ENCODE peak calls at places on chromosomes 1 and 21, in ten cellular contexts. One of them, this sample, is unnamed.

GRCh38 chr1:173258484-173259264 is 51.5 kb upstream of the TNFSF4 start:
- DNase-seq in OCI-LY7: no peak
- DNase-seq in lower leg skin: no peak
- DNase-seq in left ventricle myocardium inferior: no peak
- DNase-seq in Peyer's patch: no peak
- DNase-seq in kidney epithelial cell: no peak
- DNase-seq in mucosa of descending colon: no peak
- DNase-seq in cardiac fibroblast: no peak
- DNase-seq in AG04450: no peak
- DNase-seq in NB4: no peak
- DNase-seq in this sample: no peak

GRCh38 chr1:243475966-243476365 is 220.1 kb downstream of the SDCCAG8 start:
- DNase-seq in OCI-LY7: no peak
- DNase-seq in lower leg skin: no peak
- DNase-seq in left ventricle myocardium inferior: no peak
- DNase-seq in Peyer's patch: no peak
- DNase-seq in kidney epithelial cell: no peak
- DNase-seq in mucosa of descending colon: no peak
- DNase-seq in cardiac fibroblast: peak
- DNase-seq in AG04450: no peak
- DNase-seq in NB4: peak
- DNase-seq in this sample: no peak

GRCh38 chr1:204652556-204652955 is 33.0 kb downstream of the LRRN2 start:
- DNase-seq in OCI-LY7: no peak
- DNase-seq in lower leg skin: no peak
- DNase-seq in left ventricle myocardium inferior: no peak
- DNase-seq in Peyer's patch: no peak
- DNase-seq in kidney epithelial cell: no peak
- DNase-seq in mucosa of descending colon: peak
- DNase-seq in cardiac fibroblast: no peak
- DNase-seq in AG04450: no peak
- DNase-seq in NB4: no peak
- DNase-seq in this sample: no peak

GRCh38 chr1:41891403-41891896 is 27.3 kb downstream of the HIVEP3 start:
- DNase-seq in OCI-LY7: peak
- DNase-seq in lower leg skin: no peak
- DNase-seq in left ventricle myocardium inferior: no peak
- DNase-seq in Peyer's patch: peak
- DNase-seq in kidney epithelial cell: no peak
- DNase-seq in mucosa of descending colon: peak
- DNase-seq in cardiac fibroblast: peak
- DNase-seq in AG04450: no peak
- DNase-seq in NB4: peak
- DNase-seq in this sample: peak

GRCh38 chr1:11730429-11730861 is 5.5 kb upstream of the AGTRAP start:
- DNase-seq in OCI-LY7: peak
- DNase-seq in lower leg skin: no peak
- DNase-seq in left ventricle myocardium inferior: no peak
- DNase-seq in Peyer's patch: peak
- DNase-seq in kidney epithelial cell: no peak
- DNase-seq in mucosa of descending colon: no peak
- DNase-seq in cardiac fibroblast: peak
- DNase-seq in AG04450: no peak
- DNase-seq in NB4: peak
- DNase-seq in this sample: peak

GRCh38 chr1:246733706-246734105 is 9.5 kb downstream of the SCCPDH start:
- DNase-seq in OCI-LY7: no peak
- DNase-seq in lower leg skin: no peak
- DNase-seq in left ventricle myocardium inferior: no peak
- DNase-seq in Peyer's patch: no peak
- DNase-seq in kidney epithelial cell: no peak
- DNase-seq in mucosa of descending colon: no peak
- DNase-seq in cardiac fibroblast: no peak
- DNase-seq in AG04450: no peak
- DNase-seq in NB4: no peak
- DNase-seq in this sample: no peak

GRCh38 chr1:39395357-39395831 is 96.0 kb upstream of the BMP8A start:
- DNase-seq in OCI-LY7: peak
- DNase-seq in lower leg skin: no peak
- DNase-seq in left ventricle myocardium inferior: no peak
- DNase-seq in Peyer's patch: no peak
- DNase-seq in kidney epithelial cell: peak
- DNase-seq in mucosa of descending colon: no peak
- DNase-seq in cardiac fibroblast: peak
- DNase-seq in AG04450: peak
- DNase-seq in NB4: peak
- DNase-seq in this sample: no peak

GRCh38 chr1:109158433-109158832 is 44.5 kb downstream of the ELAPOR1 start:
- DNase-seq in OCI-LY7: no peak
- DNase-seq in lower leg skin: no peak
- DNase-seq in left ventricle myocardium inferior: no peak
- DNase-seq in Peyer's patch: no peak
- DNase-seq in kidney epithelial cell: no peak
- DNase-seq in mucosa of descending colon: no peak
- DNase-seq in cardiac fibroblast: no peak
- DNase-seq in AG04450: no peak
- DNase-seq in NB4: no peak
- DNase-seq in this sample: no peak

DNA sequence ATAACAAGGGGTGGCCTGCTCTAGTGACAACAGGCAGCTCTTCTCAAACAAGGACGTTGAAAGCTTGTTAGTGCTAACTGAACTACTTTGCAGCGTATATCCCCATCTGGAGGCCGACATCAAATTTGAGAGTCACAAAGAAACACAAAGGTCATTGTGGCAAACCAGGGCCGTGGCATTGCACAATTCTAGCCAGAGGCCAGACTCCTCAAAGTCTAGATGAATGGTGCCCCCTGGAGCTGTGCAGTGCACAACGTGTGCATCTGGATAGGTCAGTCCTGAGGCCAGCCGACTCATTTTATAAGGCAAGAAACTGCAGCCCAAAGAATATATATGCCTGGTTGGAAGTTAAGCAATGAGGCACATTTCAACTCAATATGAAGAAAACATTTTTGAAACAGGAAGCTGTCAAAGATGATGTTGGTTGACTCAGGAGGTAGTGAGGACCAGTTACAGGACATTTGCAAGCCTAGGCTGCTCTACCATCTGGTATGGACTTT is 459.3 kb upstream of the RUNX1 start:
- DNase-seq in OCI-LY7: peak
- DNase-seq in lower leg skin: no peak
- DNase-seq in left ventricle myocardium inferior: peak
- DNase-seq in Peyer's patch: no peak
- DNase-seq in kidney epithelial cell: no peak
- DNase-seq in mucosa of descending colon: peak
- DNase-seq in cardiac fibroblast: peak
- DNase-seq in AG04450: peak
- DNase-seq in NB4: peak
- DNase-seq in this sample: peak
- TF ChIP-seq CTCF in OCI-LY7: peak
- TF ChIP-seq CTCF in lower leg skin: no peak
- TF ChIP-seq CTCF in left ventricle myocardium inferior: peak
- TF ChIP-seq CTCF in Peyer's patch: peak
- TF ChIP-seq CTCF in kidney epithelial cell: peak
- TF ChIP-seq CTCF in mucosa of descending colon: no peak
- TF ChIP-seq CTCF in cardiac fibroblast: peak
- TF ChIP-seq CTCF in AG04450: peak
- TF ChIP-seq CTCF in NB4: peak
- TF ChIP-seq CTCF in this sample: no peak

GRCh38 chr1:167491586-167492408 is 26.5 kb downstream of the CD247 start:
- DNase-seq in OCI-LY7: no peak
- DNase-seq in lower leg skin: peak
- DNase-seq in left ventricle myocardium inferior: no peak
- DNase-seq in Peyer's patch: peak
- DNase-seq in kidney epithelial cell: no peak
- DNase-seq in mucosa of descending colon: no peak
- DNase-seq in cardiac fibroblast: no peak
- DNase-seq in AG04450: no peak
- DNase-seq in NB4: peak
- DNase-seq in this sample: no peak

GRCh38 chr1:167489581-167490340 is 28.6 kb downstream of the CD247 start:
- DNase-seq in OCI-LY7: no peak
- DNase-seq in lower leg skin: peak
- DNase-seq in left ventricle myocardium inferior: no peak
- DNase-seq in Peyer's patch: peak
- DNase-seq in kidney epithelial cell: no peak
- DNase-seq in mucosa of descending colon: no peak
- DNase-seq in cardiac fibroblast: no peak
- DNase-seq in AG04450: no peak
- DNase-seq in NB4: no peak
- DNase-seq in this sample: no peak

GRCh38 chr1:167492509-167492910 is 25.8 kb downstream of the CD247 start:
- DNase-seq in OCI-LY7: no peak
- DNase-seq in lower leg skin: peak
- DNase-seq in left ventricle myocardium inferior: no peak
- DNase-seq in Peyer's patch: peak
- DNase-seq in kidney epithelial cell: no peak
- DNase-seq in mucosa of descending colon: no peak
- DNase-seq in cardiac fibroblast: no peak
- DNase-seq in AG04450: no peak
- DNase-seq in NB4: no peak
- DNase-seq in this sample: no peak

GRCh38 chr1:167490765-167491164 is 27.6 kb downstream of the CD247 start:
- DNase-seq in OCI-LY7: no peak
- DNase-seq in lower leg skin: no peak
- DNase-seq in left ventricle myocardium inferior: no peak
- DNase-seq in Peyer's patch: no peak
- DNase-seq in kidney epithelial cell: no peak
- DNase-seq in mucosa of descending colon: no peak
- DNase-seq in cardiac fibroblast: no peak
- DNase-seq in AG04450: no peak
- DNase-seq in NB4: no peak
- DNase-seq in this sample: no peak

DNA sequence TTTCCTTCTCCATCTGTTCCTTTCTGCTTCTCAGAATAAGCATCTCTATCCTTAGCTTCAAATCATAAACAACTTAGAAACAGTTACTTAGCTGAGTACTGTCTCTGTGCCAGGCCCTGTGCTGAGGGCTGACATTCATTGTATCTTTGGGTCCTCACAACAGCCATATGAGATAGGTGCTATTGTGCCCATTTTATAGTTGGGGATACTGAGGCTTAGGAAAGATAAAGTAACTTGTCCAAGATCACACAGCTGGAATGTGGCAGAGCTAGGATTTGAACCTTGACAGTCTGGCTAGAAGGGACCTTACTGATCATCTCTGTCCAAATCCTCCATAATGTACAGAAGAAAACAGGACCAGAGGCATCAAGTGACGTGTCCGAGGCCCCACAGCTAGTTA is 25.0 kb downstream of the CD247 start:
- DNase-seq in OCI-LY7: no peak
- DNase-seq in lower leg skin: no peak
- DNase-seq in left ventricle myocardium inferior: no peak
- DNase-seq in Peyer's patch: no peak
- DNase-seq in kidney epithelial cell: no peak
- DNase-seq in mucosa of descending colon: no peak
- DNase-seq in cardiac fibroblast: no peak
- DNase-seq in AG04450: no peak
- DNase-seq in NB4: no peak
- DNase-seq in this sample: no peak
- H3K4me3 ChIP-seq in OCI-LY7: no peak
- H3K4me3 ChIP-seq in lower leg skin: no peak
- H3K4me3 ChIP-seq in left ventricle myocardium inferior: no peak
- H3K4me3 ChIP-seq in Peyer's patch: no peak
- H3K4me3 ChIP-seq in kidney epithelial cell: no peak
- H3K4me3 ChIP-seq in mucosa of descending colon: no peak
- H3K4me3 ChIP-seq in cardiac fibroblast: no peak
- H3K4me3 ChIP-seq in AG04450: no peak
- H3K4me3 ChIP-seq in NB4: no peak
- H3K4me3 ChIP-seq in this sample: no peak

GRCh38 chr1:201050515-201051277 is 27.2 kb upstream of the KIF21B start:
- DNase-seq in OCI-LY7: no peak
- DNase-seq in lower leg skin: no peak
- DNase-seq in left ventricle myocardium inferior: no peak
- DNase-seq in Peyer's patch: no peak
- DNase-seq in kidney epithelial cell: no peak
- DNase-seq in mucosa of descending colon: no peak
- DNase-seq in cardiac fibroblast: peak
- DNase-seq in AG04450: no peak
- DNase-seq in NB4: no peak
- DNase-seq in this sample: no peak

GRCh38 chr1:201051399-201051798 is 27.9 kb upstream of the KIF21B start:
- DNase-seq in OCI-LY7: no peak
- DNase-seq in lower leg skin: no peak
- DNase-seq in left ventricle myocardium inferior: no peak
- DNase-seq in Peyer's patch: no peak
- DNase-seq in kidney epithelial cell: no peak
- DNase-seq in mucosa of descending colon: no peak
- DNase-seq in cardiac fibroblast: no peak
- DNase-seq in AG04450: no peak
- DNase-seq in NB4: no peak
- DNase-seq in this sample: no peak

GRCh38 chr1:201054030-201054635 is 30.6 kb upstream of the KIF21B start:
- DNase-seq in OCI-LY7: no peak
- DNase-seq in lower leg skin: no peak
- DNase-seq in left ventricle myocardium inferior: no peak
- DNase-seq in Peyer's patch: no peak
- DNase-seq in kidney epithelial cell: no peak
- DNase-seq in mucosa of descending colon: no peak
- DNase-seq in cardiac fibroblast: no peak
- DNase-seq in AG04450: no peak
- DNase-seq in NB4: no peak
- DNase-seq in this sample: no peak

GRCh38 chr1:201049248-201049831 is 25.8 kb upstream of the KIF21B start:
- DNase-seq in OCI-LY7: no peak
- DNase-seq in lower leg skin: no peak
- DNase-seq in left ventricle myocardium inferior: no peak
- DNase-seq in Peyer's patch: no peak
- DNase-seq in kidney epithelial cell: no peak
- DNase-seq in mucosa of descending colon: no peak
- DNase-seq in cardiac fibroblast: no peak
- DNase-seq in AG04450: no peak
- DNase-seq in NB4: peak
- DNase-seq in this sample: no peak

DNA sequence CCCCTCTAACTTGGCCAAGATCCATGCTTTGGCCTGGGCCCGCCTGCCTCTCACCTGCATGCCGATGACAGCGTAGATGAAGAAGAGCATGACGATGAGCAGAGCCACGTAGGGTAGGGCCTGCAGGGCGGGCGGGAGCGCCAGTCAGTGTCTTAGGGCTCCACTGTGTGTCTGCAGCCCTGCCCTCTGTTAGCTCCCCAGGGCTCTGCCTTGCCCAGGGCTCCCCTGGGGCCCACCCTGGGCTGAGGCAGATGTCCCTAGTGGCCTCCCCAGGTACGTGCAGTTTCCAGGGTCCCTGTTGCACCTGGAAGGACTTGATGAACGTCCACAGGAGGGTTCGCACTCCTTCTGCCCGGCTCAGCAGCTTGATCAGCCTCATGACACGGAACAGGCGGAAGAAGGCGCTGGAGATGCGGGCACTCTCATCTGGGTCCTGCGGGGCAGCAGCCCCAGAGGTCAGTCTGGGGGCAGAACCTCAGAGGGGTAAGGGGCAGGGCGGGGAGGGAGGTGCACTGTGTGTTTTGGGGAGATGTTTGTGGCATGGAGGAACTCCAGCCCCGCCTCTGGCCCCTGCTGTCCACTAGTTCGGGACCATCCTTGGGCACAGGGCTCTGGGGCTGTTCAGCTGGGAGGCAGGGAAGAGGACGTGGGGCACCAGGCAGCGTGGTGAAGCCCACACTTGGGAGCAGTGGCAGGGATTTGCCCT is 29.8 kb upstream of the KIF21B start:
- DNase-seq in OCI-LY7: peak
- DNase-seq in lower leg skin: no peak
- DNase-seq in left ventricle myocardium inferior: no peak
- DNase-seq in Peyer's patch: no peak
- DNase-seq in kidney epithelial cell: no peak
- DNase-seq in mucosa of descending colon: no peak
- DNase-seq in cardiac fibroblast: no peak
- DNase-seq in AG04450: no peak
- DNase-seq in NB4: peak
- DNase-seq in this sample: no peak
- TF ChIP-seq CTCF in OCI-LY7: no peak
- TF ChIP-seq CTCF in lower leg skin: no peak
- TF ChIP-seq CTCF in left ventricle myocardium inferior: no peak
- TF ChIP-seq CTCF in Peyer's patch: no peak
- TF ChIP-seq CTCF in kidney epithelial cell: no peak
- TF ChIP-seq CTCF in mucosa of descending colon: no peak
- TF ChIP-seq CTCF in cardiac fibroblast: no peak
- TF ChIP-seq CTCF in AG04450: peak
- TF ChIP-seq CTCF in NB4: peak
- TF ChIP-seq CTCF in this sample: peak

GRCh38 chr1:174938306-174939000 is 61.3 kb upstream of the CACYBP start:
- DNase-seq in OCI-LY7: no peak
- DNase-seq in lower leg skin: no peak
- DNase-seq in left ventricle myocardium inferior: no peak
- DNase-seq in Peyer's patch: no peak
- DNase-seq in kidney epithelial cell: no peak
- DNase-seq in mucosa of descending colon: no peak
- DNase-seq in cardiac fibroblast: no peak
- DNase-seq in AG04450: no peak
- DNase-seq in NB4: no peak
- DNase-seq in this sample: no peak

GRCh38 chr1:174946020-174946419 is 53.7 kb upstream of the CACYBP start:
- DNase-seq in OCI-LY7: no peak
- DNase-seq in lower leg skin: no peak
- DNase-seq in left ventricle myocardium inferior: no peak
- DNase-seq in Peyer's patch: no peak
- DNase-seq in kidney epithelial cell: no peak
- DNase-seq in mucosa of descending colon: no peak
- DNase-seq in cardiac fibroblast: no peak
- DNase-seq in AG04450: no peak
- DNase-seq in NB4: no peak
- DNase-seq in this sample: no peak

GRCh38 chr1:174940776-174941175 is 59.0 kb upstream of the CACYBP start:
- DNase-seq in OCI-LY7: no peak
- DNase-seq in lower leg skin: no peak
- DNase-seq in left ventricle myocardium inferior: no peak
- DNase-seq in Peyer's patch: no peak
- DNase-seq in kidney epithelial cell: no peak
- DNase-seq in mucosa of descending colon: no peak
- DNase-seq in cardiac fibroblast: no peak
- DNase-seq in AG04450: no peak
- DNase-seq in NB4: no peak
- DNase-seq in this sample: no peak

GRCh38 chr1:174939771-174940545 is 59.8 kb upstream of the CACYBP start:
- DNase-seq in OCI-LY7: no peak
- DNase-seq in lower leg skin: no peak
- DNase-seq in left ventricle myocardium inferior: no peak
- DNase-seq in Peyer's patch: no peak
- DNase-seq in kidney epithelial cell: no peak
- DNase-seq in mucosa of descending colon: no peak
- DNase-seq in cardiac fibroblast: no peak
- DNase-seq in AG04450: no peak
- DNase-seq in NB4: no peak
- DNase-seq in this sample: no peak

GRCh38 chr1:174942547-174943255 is 57.0 kb upstream of the CACYBP start:
- DNase-seq in OCI-LY7: peak
- DNase-seq in lower leg skin: no peak
- DNase-seq in left ventricle myocardium inferior: peak
- DNase-seq in Peyer's patch: no peak
- DNase-seq in kidney epithelial cell: no peak
- DNase-seq in mucosa of descending colon: no peak
- DNase-seq in cardiac fibroblast: peak
- DNase-seq in AG04450: no peak
- DNase-seq in NB4: peak
- DNase-seq in this sample: no peak
- H3K4me3 ChIP-seq in OCI-LY7: peak
- H3K4me3 ChIP-seq in lower leg skin: no peak
- H3K4me3 ChIP-seq in left ventricle myocardium inferior: no peak
- H3K4me3 ChIP-seq in Peyer's patch: no peak
- H3K4me3 ChIP-seq in kidney epithelial cell: no peak
- H3K4me3 ChIP-seq in mucosa of descending colon: no peak
- H3K4me3 ChIP-seq in cardiac fibroblast: no peak
- H3K4me3 ChIP-seq in AG04450: no peak
- H3K4me3 ChIP-seq in NB4: no peak
- H3K4me3 ChIP-seq in this sample: no peak